ENCODE peak calls at places on chromosomes 6 and 20, in six cellular contexts. One of them, this sample, is unnamed.

GRCh38 chr6:286681-287499 is 5.4 kb upstream of the DUSP22 start:
- DNase-seq in neural progenitor cell: no peak
- DNase-seq in GM12878: no peak
- DNase-seq in heart right ventricle: no peak
- DNase-seq in adrenal gland: no peak
- DNase-seq in psoas muscle: no peak
- DNase-seq in this sample: no peak

GRCh38 chr20:33154252-33154651 is 13.7 kb upstream of the BPIFA2 start:
- DNase-seq in neural progenitor cell: no peak
- DNase-seq in GM12878: no peak
- DNase-seq in heart right ventricle: no peak
- DNase-seq in adrenal gland: no peak
- DNase-seq in psoas muscle: no peak
- DNase-seq in this sample: no peak

GRCh38 chr6:136604328-136604825 is 54.2 kb upstream of the MAP7 start:
- DNase-seq in neural progenitor cell: no peak
- DNase-seq in GM12878: no peak
- DNase-seq in heart right ventricle: no peak
- DNase-seq in adrenal gland: no peak
- DNase-seq in psoas muscle: no peak
- DNase-seq in this sample: no peak

GRCh38 chr6:37868447-37868825 is 48.9 kb downstream of the ZFAND3 start:
- DNase-seq in neural progenitor cell: no peak
- DNase-seq in GM12878: no peak
- DNase-seq in heart right ventricle: no peak
- DNase-seq in adrenal gland: no peak
- DNase-seq in psoas muscle: no peak
- DNase-seq in this sample: no peak

GRCh38 chr6:55977959-55978358 is 102.6 kb upstream of the BMP5 start:
- DNase-seq in neural progenitor cell: no peak
- DNase-seq in GM12878: no peak
- DNase-seq in heart right ventricle: no peak
- DNase-seq in adrenal gland: no peak
- DNase-seq in psoas muscle: no peak
- DNase-seq in this sample: no peak

GRCh38 chr6:46993846-46994245 is 48.3 kb downstream of the ADGRF1 start:
- DNase-seq in neural progenitor cell: no peak
- DNase-seq in GM12878: no peak
- DNase-seq in heart right ventricle: no peak
- DNase-seq in adrenal gland: no peak
- DNase-seq in psoas muscle: no peak
- DNase-seq in this sample: no peak

GRCh38 chr6:30828027-30828962 is 56.0 kb upstream of the DDR1 start:
- DNase-seq in neural progenitor cell: peak; percentile 85
- DNase-seq in GM12878: no peak
- DNase-seq in heart right ventricle: peak; percentile 92
- DNase-seq in adrenal gland: peak; percentile 94
- DNase-seq in psoas muscle: peak; percentile 87
- DNase-seq in this sample: peak; percentile 84

GRCh38 chr20:24379116-24379927 is 90.1 kb upstream of the SYNDIG1 start:
- DNase-seq in neural progenitor cell: no peak
- DNase-seq in GM12878: no peak
- DNase-seq in heart right ventricle: peak; percentile 8
- DNase-seq in adrenal gland: no peak
- DNase-seq in psoas muscle: peak; percentile 69
- DNase-seq in this sample: no peak

GRCh38 chr6:108653864-108654402 is 93.2 kb downstream of the FOXO3 start:
- DNase-seq in neural progenitor cell: no peak
- DNase-seq in GM12878: no peak
- DNase-seq in heart right ventricle: peak; percentile 61
- DNase-seq in adrenal gland: no peak
- DNase-seq in psoas muscle: peak; percentile 71
- DNase-seq in this sample: peak; percentile 60

GRCh38 chr6:133814235-133814634 is 74.7 kb upstream of the TCF21 start:
- DNase-seq in neural progenitor cell: no peak
- DNase-seq in GM12878: no peak
- DNase-seq in heart right ventricle: no peak
- DNase-seq in adrenal gland: no peak
- DNase-seq in psoas muscle: no peak
- DNase-seq in this sample: no peak

GRCh38 chr6:137115653-137116052 is 57.8 kb downstream of the IL22RA2 start:
- DNase-seq in neural progenitor cell: no peak
- DNase-seq in GM12878: no peak
- DNase-seq in heart right ventricle: no peak
- DNase-seq in adrenal gland: no peak
- DNase-seq in psoas muscle: no peak
- DNase-seq in this sample: no peak

GRCh38 chr6:139145661-139146060 is 10.8 kb downstream of the HECA start:
- DNase-seq in neural progenitor cell: no peak
- DNase-seq in GM12878: no peak
- DNase-seq in heart right ventricle: no peak
- DNase-seq in adrenal gland: no peak
- DNase-seq in psoas muscle: no peak
- DNase-seq in this sample: no peak

GRCh38 chr6:139146317-139146726 is 11.4 kb downstream of the HECA start:
- DNase-seq in neural progenitor cell: no peak
- DNase-seq in GM12878: no peak
- DNase-seq in heart right ventricle: no peak
- DNase-seq in adrenal gland: no peak
- DNase-seq in psoas muscle: no peak
- DNase-seq in this sample: no peak

GRCh38 chr6:139144490-139145085 is 9.7 kb downstream of the HECA start:
- DNase-seq in neural progenitor cell: no peak
- DNase-seq in GM12878: no peak
- DNase-seq in heart right ventricle: no peak
- DNase-seq in adrenal gland: no peak
- DNase-seq in psoas muscle: no peak
- DNase-seq in this sample: no peak

GRCh38 chr6:139137716-139138115 is 2.8 kb downstream of the HECA start:
- DNase-seq in neural progenitor cell: no peak
- DNase-seq in GM12878: no peak
- DNase-seq in heart right ventricle: no peak
- DNase-seq in adrenal gland: no peak
- DNase-seq in psoas muscle: no peak
- DNase-seq in this sample: no peak

DNA sequence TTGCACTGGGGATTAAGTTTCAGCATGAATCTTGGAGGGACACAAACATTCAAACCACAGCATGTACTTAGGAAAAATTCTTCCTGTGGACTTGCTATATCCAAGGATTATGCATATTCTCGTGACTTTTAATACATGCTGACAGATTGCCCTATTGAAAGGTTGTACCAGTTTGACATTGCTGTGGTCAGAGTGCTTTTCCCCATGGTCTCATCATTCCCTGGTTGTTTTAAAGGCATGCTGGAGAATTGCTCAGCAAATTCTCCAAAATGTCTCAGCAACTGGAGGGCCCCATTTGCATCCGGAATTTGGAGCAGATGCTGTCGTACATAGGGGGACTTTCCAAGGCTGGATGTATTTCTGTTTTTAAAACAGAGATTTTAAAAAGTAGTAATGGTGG is 7.4 kb downstream of the HECA start:
- DNase-seq in neural progenitor cell: no peak
- DNase-seq in GM12878: no peak
- DNase-seq in heart right ventricle: no peak
- DNase-seq in adrenal gland: no peak
- DNase-seq in psoas muscle: no peak
- DNase-seq in this sample: no peak
- H3K4me1 ChIP-seq in neural progenitor cell: peaks cover 6% of the 10 kb centered on the region
- H3K4me1 ChIP-seq in GM12878: no peaks in the 10 kb centered on the region
- H3K4me1 ChIP-seq in heart right ventricle: peaks cover 84% of the 10 kb centered on the region
- H3K4me1 ChIP-seq in adrenal gland: peaks cover 8% of the 10 kb centered on the region
- H3K4me1 ChIP-seq in psoas muscle: peaks cover 56% of the 10 kb centered on the region
- H3K4me1 ChIP-seq in this sample: peaks cover 71% of the 10 kb centered on the region

GRCh38 chr20:21106171-21106694 is at the start of gene LINC00237:
- DNase-seq in neural progenitor cell: peak; percentile 46
- DNase-seq in GM12878: no peak
- DNase-seq in heart right ventricle: no peak
- DNase-seq in adrenal gland: no peak
- DNase-seq in psoas muscle: no peak
- DNase-seq in this sample: no peak
- TF ChIP-seq CTCF in neural progenitor cell: no peak
- TF ChIP-seq CTCF in GM12878: no peak
- TF ChIP-seq CTCF in heart right ventricle: no peak
- TF ChIP-seq CTCF in adrenal gland: no peak
- TF ChIP-seq CTCF in psoas muscle: no peak
- TF ChIP-seq CTCF in this sample: no peak

GRCh38 chr20:59745201-59745600 is 140.9 kb downstream of the PHACTR3 start:
- DNase-seq in neural progenitor cell: no peak
- DNase-seq in GM12878: no peak
- DNase-seq in heart right ventricle: no peak
- DNase-seq in adrenal gland: no peak
- DNase-seq in psoas muscle: no peak
- DNase-seq in this sample: no peak
- H3K9me3 ChIP-seq in neural progenitor cell: no peaks in the 10 kb centered on the region
- H3K9me3 ChIP-seq in GM12878: no peaks in the 10 kb centered on the region
- H3K9me3 ChIP-seq in heart right ventricle: no peaks in the 10 kb centered on the region
- H3K9me3 ChIP-seq in adrenal gland: no peaks in the 10 kb centered on the region
- H3K9me3 ChIP-seq in psoas muscle: no peaks in the 10 kb centered on the region
- H3K9me3 ChIP-seq in this sample: no peaks in the 10 kb centered on the region

GRCh38 chr6:26025894-26026832 is 61.1 kb upstream of the HFE start:
- DNase-seq in neural progenitor cell: peak; percentile 96
- DNase-seq in GM12878: peak; percentile 89
- DNase-seq in heart right ventricle: peak; percentile 96
- DNase-seq in adrenal gland: peak; percentile 98
- DNase-seq in psoas muscle: peak; percentile 89
- DNase-seq in this sample: peak; percentile 96

GRCh38 chr6:26028753-26029569 is 58.3 kb upstream of the HFE start:
- DNase-seq in neural progenitor cell: peak; percentile 47
- DNase-seq in GM12878: no peak
- DNase-seq in heart right ventricle: no peak
- DNase-seq in adrenal gland: no peak
- DNase-seq in psoas muscle: no peak
- DNase-seq in this sample: no peak

GRCh38 chr6:26026833-26027490 is 60.3 kb upstream of the HFE start:
- DNase-seq in neural progenitor cell: peak; percentile 92
- DNase-seq in GM12878: peak; percentile 100
- DNase-seq in heart right ventricle: peak; percentile 96
- DNase-seq in adrenal gland: peak; percentile 95
- DNase-seq in psoas muscle: peak; percentile 86
- DNase-seq in this sample: peak; percentile 93

GRCh38 chr6:26028212-26028752 is 58.9 kb upstream of the HFE start:
- DNase-seq in neural progenitor cell: no peak
- DNase-seq in GM12878: no peak
- DNase-seq in heart right ventricle: no peak
- DNase-seq in adrenal gland: no peak
- DNase-seq in psoas muscle: no peak
- DNase-seq in this sample: no peak

DNA sequence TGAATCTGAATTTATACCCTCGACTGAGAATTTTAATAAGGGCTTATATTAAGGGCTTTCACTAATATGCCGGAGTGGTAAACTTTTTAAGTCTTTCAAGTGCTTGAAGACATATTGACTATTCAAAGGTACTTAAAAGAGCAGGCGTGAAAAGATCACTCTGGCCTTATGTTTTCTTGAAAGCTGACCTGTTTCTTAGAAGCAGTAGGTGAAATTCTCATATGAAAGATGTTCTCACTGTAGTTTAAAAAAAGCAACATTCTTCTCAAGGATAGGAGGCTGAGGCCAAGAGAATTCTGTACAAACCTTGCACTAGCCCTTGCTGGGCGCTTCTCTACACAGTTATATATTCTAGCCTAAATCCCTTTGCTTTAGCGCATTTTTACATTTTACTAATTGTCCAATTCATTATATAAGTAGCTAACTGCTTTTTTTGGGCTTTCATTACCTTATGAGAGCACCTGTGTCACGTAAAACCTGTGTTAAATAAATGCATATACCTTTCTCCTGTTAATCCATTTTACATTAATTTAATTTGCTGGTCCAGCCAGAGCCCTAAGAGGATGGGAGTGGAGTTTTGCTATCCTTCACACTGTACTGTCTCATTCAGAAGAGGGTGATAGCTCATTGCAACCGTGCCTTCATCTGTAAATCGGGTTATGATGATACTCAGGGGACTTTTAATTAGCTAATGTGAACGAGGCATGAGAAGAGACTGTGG is 59.6 kb upstream of the HFE start:
- DNase-seq in neural progenitor cell: no peak
- DNase-seq in GM12878: no peak
- DNase-seq in heart right ventricle: no peak
- DNase-seq in adrenal gland: no peak
- DNase-seq in psoas muscle: no peak
- DNase-seq in this sample: no peak
- H3K4me1 ChIP-seq in neural progenitor cell: peaks cover 51% of the 10 kb centered on the region
- H3K4me1 ChIP-seq in GM12878: peaks cover 12% of the 10 kb centered on the region
- H3K4me1 ChIP-seq in heart right ventricle: peaks cover 13% of the 10 kb centered on the region
- H3K4me1 ChIP-seq in adrenal gland: peaks cover 5% of the 10 kb centered on the region
- H3K4me1 ChIP-seq in psoas muscle: peaks cover 13% of the 10 kb centered on the region
- H3K4me1 ChIP-seq in this sample: peaks cover 27% of the 10 kb centered on the region

DNA sequence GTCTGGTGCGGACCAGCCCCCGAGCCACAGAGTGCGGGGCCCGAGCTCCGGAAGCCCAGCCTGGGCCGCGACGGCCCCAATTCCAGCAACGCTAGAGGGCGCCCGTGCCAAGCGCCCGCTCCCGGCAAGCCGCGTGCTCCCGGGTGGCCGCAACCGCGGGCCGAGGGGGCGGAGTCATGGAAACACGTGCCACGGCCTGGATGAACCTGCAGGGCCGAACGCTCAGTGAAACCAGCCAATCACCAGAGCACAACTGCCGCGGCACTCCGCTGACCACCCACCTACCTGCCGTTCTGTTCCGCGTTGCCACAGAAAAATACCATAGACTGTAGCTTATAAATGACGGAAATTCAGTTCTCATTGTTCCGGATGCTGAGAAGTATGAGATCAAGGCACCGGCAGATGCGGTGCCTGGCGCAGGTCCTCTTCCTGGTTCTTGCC is 85.7 kb upstream of the FOXC1 start:
- DNase-seq in neural progenitor cell: peak; percentile 84
- DNase-seq in GM12878: no peak
- DNase-seq in heart right ventricle: peak; percentile 50
- DNase-seq in adrenal gland: peak; percentile 55
- DNase-seq in psoas muscle: peak; percentile 79
- DNase-seq in this sample: peak; percentile 79
- TF ChIP-seq CTCF in neural progenitor cell: peak; percentile 75
- TF ChIP-seq CTCF in GM12878: peak; percentile 60
- TF ChIP-seq CTCF in heart right ventricle: peak; percentile 73
- TF ChIP-seq CTCF in adrenal gland: peak; percentile 54
- TF ChIP-seq CTCF in psoas muscle: peak; percentile 69
- TF ChIP-seq CTCF in this sample: peak; percentile 57

GRCh38 chr20:31474097-31474436 is 860 bp downstream of the DEFB124 start:
- DNase-seq in neural progenitor cell: no peak
- DNase-seq in GM12878: no peak
- DNase-seq in heart right ventricle: no peak
- DNase-seq in adrenal gland: no peak
- DNase-seq in psoas muscle: no peak
- DNase-seq in this sample: no peak
- H3K9me3 ChIP-seq in neural progenitor cell: peaks cover 6% of the 10 kb centered on the region
- H3K9me3 ChIP-seq in GM12878: no peaks in the 10 kb centered on the region
- H3K9me3 ChIP-seq in heart right ventricle: no peaks in the 10 kb centered on the region
- H3K9me3 ChIP-seq in adrenal gland: no peaks in the 10 kb centered on the region
- H3K9me3 ChIP-seq in psoas muscle: no peaks in the 10 kb centered on the region
- H3K9me3 ChIP-seq in this sample: no peaks in the 10 kb centered on the region

This sample was measured in lower lobe of right lung.